ENCODE peak calls at places on chromosomes 1 and 21, in seven cellular contexts. Y is GM23248; L is fibroblast of lung; X is RWPE1; Z is PC-3; J is CD8-positive, alpha-beta T cell; N is keratinocyte. R is an unnamed sample.

GRCh38 chr21:38306833-38307232 is 50.0 kb downstream of the KCNJ15 start:
- DNase-seq in Z (no peak), L (peak; percentile 95), Y (peak; percentile 97), N (no peak), J (no peak), X (no peak), R (peak; percentile 64)

GRCh38 chr1:205286335-205286950 is 35.1 kb downstream of the NUAK2 start:
- DNase-seq in Y (no peak), N (no peak), J (peak; percentile 48), X (no peak), L (peak; percentile 86), Z (peak; percentile 60), R (no peak)

GRCh38 chr1:160204526-160205241 is 500 bp upstream of the PEA15 start:
- DNase-seq in X (no peak), L (no peak), J (no peak), Y (peak; percentile 34), Z (no peak), N (no peak), R (no peak)

GRCh38 chr1:40592107-40592773 is 60.8 kb downstream of the ZNF684 start:
- DNase-seq in J (no peak), N (no peak), X (peak; percentile 34), L (peak; percentile 38), Y (peak; percentile 69), Z (peak; percentile 64), R (peak; percentile 54)

GRCh38 chr1:21254335-21254951 is 35.8 kb downstream of the ECE1 start:
- DNase-seq in X (no peak), Y (peak; percentile 19), J (no peak), L (no peak), Z (no peak), N (no peak), R (no peak)

GRCh38 chr21:15752763-15753407 is 23.1 kb downstream of the USP25 start:
- DNase-seq in L (no peak), N (no peak), Y (no peak), J (no peak), Z (peak; percentile 71), X (no peak), R (no peak)

GRCh38 chr1:201893431-201893830 is 4.7 kb downstream of the SHISA4 start:
- DNase-seq in J (no peak), L (no peak), X (no peak), N (no peak), Y (no peak), Z (no peak), R (no peak)

GRCh38 chr1:203039609-203040517 is 13.6 kb downstream of the PPFIA4 start:
- DNase-seq in N (peak; percentile 60), Y (peak; percentile 28), J (no peak), Z (peak; percentile 32), L (no peak), X (no peak), R (peak; percentile 16)

GRCh38 chr1:240927815-240928214 is 315.9 kb upstream of the GREM2 start:
- DNase-seq in J (no peak), Y (no peak), Z (no peak), L (no peak), X (no peak), N (no peak), R (no peak)

GRCh38 chr1:84350104-84350503 is 48.2 kb upstream of the DNASE2B start:
- DNase-seq in J (no peak), L (no peak), N (no peak), Y (no peak), Z (no peak), X (no peak), R (no peak)

GRCh38 chr1:183081402-183082110 is 58.3 kb downstream of the LAMC1 start:
- DNase-seq in J (no peak), L (no peak), X (no peak), Z (no peak), Y (no peak), N (no peak), R (no peak)

GRCh38 chr21:27132270-27132669 is 165.4 kb upstream of the ADAMTS5 start:
- DNase-seq in N (no peak), L (peak; percentile 23), X (no peak), J (no peak), Z (no peak), Y (peak; percentile 20), R (no peak)

GRCh38 chr1:95002657-95003432 is 69.9 kb downstream of the ALG14 start:
- DNase-seq in Z (no peak), J (no peak), Y (peak; percentile 63), X (no peak), L (peak; percentile 49), N (no peak), R (no peak)

GRCh38 chr1:106254748-106255147 is 801.7 kb upstream of the PRMT6 start:
- DNase-seq in N (no peak), Y (peak; percentile 7), Z (peak; percentile 64), J (no peak), L (peak; percentile 4), X (peak; percentile 20), R (peak; percentile 16)

GRCh38 chr1:180186831-180187230 is 32.2 kb downstream of the QSOX1 start:
- DNase-seq in X (no peak), Y (no peak), Z (no peak), J (no peak), N (no peak), L (peak; percentile 9), R (no peak)

GRCh38 chr1:243471754-243472725 is 216.2 kb downstream of the SDCCAG8 start:
- DNase-seq in X (no peak), L (peak; percentile 68), N (no peak), Y (peak; percentile 49), J (no peak), Z (peak; percentile 27), R (no peak)

GRCh38 chr21:14541840-14542495 is 4.1 kb downstream of the SAMSN1 start:
- DNase-seq in L (no peak), J (no peak), Z (no peak), N (no peak), Y (no peak), X (no peak), R (no peak)

DNA sequence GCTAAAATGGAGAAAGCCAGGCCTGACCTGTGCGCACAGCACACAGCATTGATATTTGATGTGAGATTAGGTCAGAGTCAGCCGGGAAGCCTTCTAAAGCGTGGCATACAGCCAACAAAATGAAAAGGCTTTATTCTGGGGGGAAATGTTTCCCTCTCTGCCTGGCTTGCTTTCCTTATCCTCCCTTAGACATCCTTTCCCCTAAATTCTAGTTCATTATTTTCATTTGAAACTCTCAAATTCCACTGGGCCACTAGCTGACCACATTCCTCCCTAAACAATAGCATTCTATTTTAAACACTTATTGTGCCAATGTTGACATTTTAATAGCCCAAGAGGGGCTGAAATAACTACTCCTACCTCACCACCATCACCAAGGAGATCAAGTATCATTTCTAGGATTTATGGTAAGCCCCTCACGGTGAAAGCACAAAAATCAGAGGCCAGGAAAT is 49.4 kb downstream of the LEPR start:
- DNase-seq in Z (no peak), L (peak; percentile 65), X (no peak), N (no peak), Y (no peak), J (no peak), R (no peak)
- H3K27ac ChIP-seq in Z (no peak overlapping the region), L (no peak overlapping the region), X (no peak overlapping the region), N (no peak overlapping the region), Y (no peak overlapping the region), J (no peak overlapping the region), R (no peak overlapping the region)

GRCh38 chr1:206923961-206924548 is 2.3 kb upstream of the FCMR start:
- DNase-seq in X (no peak), Y (no peak), L (no peak), N (no peak), J (no peak), Z (no peak), R (no peak)

GRCh38 chr1:206925116-206925736 is 3.5 kb upstream of the FCMR start:
- DNase-seq in Z (no peak), L (no peak), N (no peak), Y (peak; percentile 8), X (no peak), J (peak; percentile 49), R (no peak)

GRCh38 chr1:206923009-206923960 is 1.5 kb upstream of the FCMR start:
- DNase-seq in N (no peak), Y (no peak), J (peak; percentile 63), L (no peak), X (no peak), Z (no peak), R (no peak)

GRCh38 chr1:206926286-206926685 is 4.5 kb upstream of the FCMR start:
- DNase-seq in Y (no peak), X (no peak), Z (no peak), N (no peak), J (no peak), L (no peak), R (no peak)

DNA sequence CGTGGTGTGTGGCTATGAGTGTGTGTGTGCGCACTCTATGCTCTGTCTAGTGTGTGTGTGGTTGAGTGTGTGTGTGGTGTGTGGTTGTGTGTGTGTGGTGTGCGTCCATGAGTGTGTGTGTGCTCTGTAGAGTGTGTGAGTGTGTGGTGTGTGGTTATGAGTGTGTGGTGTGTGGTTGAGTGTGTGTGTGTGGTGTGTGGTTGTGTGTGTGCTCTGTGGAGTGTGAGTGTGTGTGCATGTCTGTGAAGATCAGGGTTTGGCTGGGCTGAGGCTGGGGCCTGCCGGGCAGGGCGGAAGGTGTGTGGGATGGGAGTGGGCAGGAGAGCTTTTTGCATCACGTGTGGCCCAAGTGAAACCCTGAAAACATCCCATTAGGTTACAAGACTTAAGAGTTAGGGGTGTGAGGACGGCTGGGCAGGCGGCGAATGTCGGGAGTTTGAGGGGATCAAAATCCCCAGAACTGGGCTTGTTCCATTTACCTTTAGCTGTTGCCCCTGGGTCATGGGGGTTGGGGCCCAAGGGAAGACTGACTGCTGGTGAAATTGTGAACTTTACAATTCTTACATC is 2.9 kb upstream of the FCMR start:
- DNase-seq in Y (no peak), Z (no peak), J (no peak), N (no peak), L (no peak), X (no peak), R (no peak)
- H3K27ac ChIP-seq in Y (no peak overlapping the region), Z (no peak overlapping the region), J (peak overlapping the region; percentile 94), N (no peak overlapping the region), L (no peak overlapping the region), X (peak overlapping the region; percentile 25), R (no peak overlapping the region)

DNA sequence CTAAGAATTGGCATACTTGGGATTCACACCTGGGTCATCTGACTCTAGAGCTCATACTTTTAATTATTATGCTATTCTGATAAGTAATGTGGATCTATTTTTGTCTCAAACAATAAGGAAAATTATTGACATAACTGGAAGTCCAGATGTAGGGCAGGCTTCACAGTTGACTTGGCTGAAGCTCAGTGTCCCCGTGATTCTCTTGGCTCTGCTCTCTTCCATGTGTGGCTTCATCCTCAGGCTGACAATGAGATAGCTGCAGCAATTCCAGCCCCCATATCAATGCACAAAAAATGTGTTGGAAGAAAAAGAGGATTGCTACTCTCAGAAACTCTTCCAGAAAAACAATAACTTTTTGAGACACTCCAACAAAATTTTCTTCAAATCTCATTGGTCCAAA is 23.8 kb downstream of the HSD11B1 start:
- DNase-seq in J (no peak), X (no peak), Y (no peak), Z (no peak), L (no peak), N (no peak), R (no peak)
- H3K27ac ChIP-seq in J (no peak overlapping the region), X (no peak overlapping the region), Y (no peak overlapping the region), Z (no peak overlapping the region), L (no peak overlapping the region), N (no peak overlapping the region), R (no peak overlapping the region)

DNA sequence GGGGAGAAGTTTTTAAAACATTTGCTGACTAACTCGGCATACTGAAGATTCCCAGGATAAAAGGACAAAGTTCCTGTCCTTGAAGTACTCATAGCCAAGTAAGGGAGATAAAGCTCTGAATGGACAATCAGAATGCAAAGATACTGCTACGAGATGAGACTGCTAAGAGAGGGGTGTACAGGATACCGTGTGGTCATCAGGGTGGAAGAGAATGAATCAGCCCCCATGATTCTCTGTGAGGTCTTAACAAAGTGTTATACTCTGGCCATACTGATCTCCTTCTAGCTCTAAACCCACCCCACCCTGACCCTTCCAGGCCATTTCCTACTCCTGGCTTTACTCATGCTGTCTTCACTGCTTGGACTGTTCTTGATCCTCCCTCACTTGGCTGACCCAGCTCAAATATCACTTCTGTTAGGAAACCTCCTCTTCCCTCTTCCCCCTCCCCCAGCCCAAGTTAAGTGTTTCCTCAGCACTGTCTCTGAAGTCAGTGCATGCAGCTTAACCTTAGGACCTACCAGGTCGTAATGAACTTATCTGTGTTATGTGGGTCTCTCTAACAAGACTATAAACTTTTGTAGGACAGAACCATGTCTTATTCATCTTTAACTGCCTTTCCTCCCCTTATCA is 15.8 kb upstream of the MAGOH start:
- DNase-seq in L (peak; percentile 46), X (no peak), N (no peak), Z (no peak), Y (peak; percentile 32), J (no peak), R (no peak)
- H3K27ac ChIP-seq in L (no peak overlapping the region), X (no peak overlapping the region), N (no peak overlapping the region), Z (no peak overlapping the region), Y (peak overlapping the region; percentile 26), J (no peak overlapping the region), R (no peak overlapping the region)